ENCODE peak calls at places on chromosomes 2 and 18, in ten cellular contexts. O, R, T, N, U, K, S, C, D and F are unnamed samples.
A peak's percentile ranks its signal among the peaks of the same experiment; 100 is the strongest.

GRCh38 chr2:168434164-168434563 is 21.9 kb upstream of the CERS6 start:
- DNase-seq in O (peak; percentile 52), R (no peak), T (no peak), N (no peak), U (no peak), K (peak; percentile 29), S (no peak), C (peak; percentile 63), D (peak; percentile 56), F (no peak)

GRCh38 chr18:36993068-36993467 is 164.1 kb downstream of the KIAA1328 start:
- DNase-seq in O (no peak), R (no peak), T (no peak), N (no peak), U (no peak), K (no peak), S (no peak), C (no peak), D (no peak), F (no peak)

GRCh38 chr2:54640834-54641540 is 82.5 kb upstream of the EML6 start:
- DNase-seq in O (no peak), R (no peak), T (no peak), N (no peak), U (no peak), K (no peak), S (no peak), C (no peak), D (no peak), F (no peak)

GRCh38 chr2:197875736-197876135 is 71.3 kb downstream of the PLCL1 start:
- DNase-seq in O (no peak), R (no peak), T (no peak), N (no peak), U (no peak), K (no peak), S (no peak), C (no peak), D (no peak), F (no peak)

GRCh38 chr2:55779459-55780421 is 86.1 kb upstream of the PNPT1 start:
- DNase-seq in O (no peak), R (no peak), T (no peak), N (no peak), U (peak; percentile 58), K (no peak), S (peak; percentile 72), C (no peak), D (no peak), F (no peak)

GRCh38 chr2:33730193-33730592 is 131.1 kb upstream of the FAM98A start:
- DNase-seq in O (no peak), R (no peak), T (no peak), N (no peak), U (no peak), K (no peak), S (no peak), C (no peak), D (no peak), F (no peak)

GRCh38 chr18:26708814-26709717 is 156.4 kb downstream of the AQP4 start:
- DNase-seq in O (no peak), R (no peak), T (no peak), N (no peak), U (no peak), K (no peak), S (no peak), C (no peak), D (no peak), F (peak; percentile 10)

GRCh38 chr2:149832256-149832655 is 244.7 kb upstream of the MMADHC start:
- DNase-seq in O (no peak), R (no peak), T (no peak), N (no peak), U (no peak), K (no peak), S (no peak), C (no peak), D (no peak), F (no peak)

GRCh38 chr2:8590940-8591339 is 90.9 kb upstream of the ID2 start:
- DNase-seq in O (no peak), R (no peak), T (no peak), N (no peak), U (peak; percentile 51), K (no peak), S (no peak), C (no peak), D (no peak), F (no peak)

GRCh38 chr2:229273384-229274338 is 2.6 kb upstream of the PID1 start:
- DNase-seq in O (peak; percentile 31), R (peak; percentile 80), T (peak; percentile 11), N (peak; percentile 45), U (peak; percentile 65), K (peak; percentile 72), S (peak; percentile 69), C (peak; percentile 27), D (peak; percentile 86), F (no peak)

GRCh38 chr18:7815797-7816196 is 248.7 kb downstream of the PTPRM start:
- DNase-seq in O (no peak), R (no peak), T (no peak), N (no peak), U (no peak), K (no peak), S (no peak), C (no peak), D (no peak), F (no peak)

GRCh38 chr2:25383806-25384205 is 42.1 kb upstream of the DNMT3A start:
- DNase-seq in O (no peak), R (no peak), T (no peak), N (no peak), U (no peak), K (no peak), S (no peak), C (no peak), D (no peak), F (no peak)

GRCh38 chr2:43495727-43496126 is 100.1 kb downstream of the THADA start:
- DNase-seq in O (no peak), R (no peak), T (no peak), N (no peak), U (no peak), K (no peak), S (no peak), C (no peak), D (no peak), F (no peak)

GRCh38 chr18:68176901-68177300 is 538.0 kb downstream of the TMX3 start:
- DNase-seq in O (no peak), R (no peak), T (no peak), N (no peak), U (no peak), K (no peak), S (no peak), C (no peak), D (no peak), F (no peak)

GRCh38 chr2:197207608-197208007 is 103.0 kb downstream of the ANKRD44 start:
- DNase-seq in O (no peak), R (no peak), T (no peak), N (no peak), U (no peak), K (no peak), S (no peak), C (no peak), D (no peak), F (no peak)

GRCh38 chr2:33788044-33788443 is 188.9 kb upstream of the FAM98A start:
- DNase-seq in O (no peak), R (no peak), T (no peak), N (no peak), U (no peak), K (no peak), S (no peak), C (no peak), D (no peak), F (no peak)

DNA sequence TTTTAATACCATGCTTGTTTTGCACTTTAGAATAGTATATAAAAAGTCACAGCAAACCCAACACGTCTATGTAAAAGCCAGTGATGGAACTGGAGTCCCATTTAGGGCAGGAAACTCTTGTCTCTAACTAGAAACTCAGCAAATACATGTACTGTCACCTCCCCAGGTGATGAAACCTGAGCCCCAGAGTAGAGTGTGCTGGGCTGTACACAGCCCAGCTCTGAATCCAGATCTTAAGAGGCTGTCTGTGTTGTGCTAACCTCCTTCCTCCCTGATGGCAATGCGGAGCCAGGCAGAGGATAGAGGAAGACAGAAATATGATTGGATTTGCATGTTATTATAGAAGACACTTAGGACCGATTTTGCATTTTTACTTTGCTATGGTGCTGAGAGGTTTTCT is 317.5 kb upstream of the TRIB2 start:
- DNase-seq in O (no peak), R (no peak), T (no peak), N (no peak), U (no peak), K (no peak), S (no peak), C (no peak), D (no peak), F (no peak)
- TF ChIP-seq EP300 in O (no peak), R (no peak), T (no peak), N (no peak), U (no peak), K (no peak), S (no peak), C (no peak), D (no peak), F (no peak)

DNA sequence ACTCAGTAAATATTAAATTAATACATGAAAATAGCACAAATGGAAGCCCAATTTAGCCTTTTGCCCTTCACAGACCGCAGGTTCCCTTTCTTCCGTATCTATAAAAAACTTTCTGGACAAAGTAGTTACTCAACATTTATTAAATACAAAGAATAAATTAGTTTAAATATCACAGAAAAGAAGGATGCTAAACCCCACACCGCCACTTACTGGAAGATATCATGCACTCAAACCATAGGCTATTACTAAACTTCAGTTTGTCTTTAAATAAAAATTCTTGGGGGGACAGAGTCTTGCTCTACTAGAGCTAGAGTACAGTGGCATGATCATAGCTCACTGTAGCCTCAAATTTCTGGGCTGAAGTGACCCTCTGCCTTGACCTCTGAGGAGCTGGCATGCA is 120.7 kb upstream of the FHL2 start:
- DNase-seq in O (no peak), R (no peak), T (no peak), N (no peak), U (no peak), K (no peak), S (no peak), C (no peak), D (no peak), F (no peak)
- TF ChIP-seq CTCF in O (no peak), R (no peak), T (no peak), N (no peak), U (no peak), K (no peak), S (no peak), C (no peak), D (no peak), F (no peak)

DNA sequence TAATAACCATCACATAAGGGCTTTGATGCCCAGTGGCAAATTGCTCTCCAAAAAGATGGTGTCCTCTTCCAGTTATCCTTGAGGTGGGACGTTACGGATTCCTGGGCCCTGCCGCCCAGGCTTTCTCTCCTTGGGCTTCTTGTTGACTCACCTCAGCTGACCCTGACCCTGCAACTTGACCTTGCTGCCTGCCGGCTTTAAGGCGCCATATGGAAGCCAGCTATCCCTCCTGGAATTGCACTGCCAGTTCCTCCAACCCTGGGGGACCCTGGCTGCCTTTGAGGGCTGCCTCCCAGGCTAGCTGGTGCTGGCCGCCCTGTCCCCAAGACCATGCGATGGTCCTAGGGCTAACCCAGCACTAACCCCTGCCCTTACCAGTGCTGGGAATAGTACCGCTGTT is 28.3 kb upstream of the B3GNT7 start:
- DNase-seq in O (no peak), R (peak; percentile 33), T (no peak), N (no peak), U (no peak), K (no peak), S (no peak), C (no peak), D (no peak), F (no peak)
- TF ChIP-seq EP300 in O (no peak), R (no peak), T (no peak), N (no peak), U (no peak), K (no peak), S (no peak), C (no peak), D (no peak), F (no peak)

GRCh38 chr2:39593439-39594393 is 72.0 kb upstream of the TMEM178A start:
- DNase-seq in O (peak; percentile 37), R (no peak), T (no peak), N (peak; percentile 11), U (peak; percentile 56), K (peak; percentile 8), S (peak; percentile 39), C (peak; percentile 61), D (no peak), F (no peak)
- TF ChIP-seq CTCF in O (peak; percentile 44), R (peak; percentile 53), T (peak; percentile 26), N (no peak), U (peak; percentile 73), K (no peak), S (peak; percentile 44), C (peak; percentile 57), D (peak; percentile 25), F (peak; percentile 67)